ENCODE peak calls at places on chromosomes 1 and 21, in six cellular contexts. R, M, Y, C, T and V are unnamed samples.

GRCh38 chr1:87336623-87337067 is 8.0 kb downstream of the LMO4 start:
- DNase-seq in Y (no peak), C (no peak), M (no peak), R (no peak), T (no peak), V (peak; percentile 70)

GRCh38 chr21:45559216-45560105 is 17.2 kb upstream of the SLC19A1 start:
- DNase-seq in M (no peak), R (no peak), C (no peak), Y (peak; percentile 40), T (no peak), V (peak; percentile 62)

GRCh38 chr1:149928388-149928724 is 753 bp upstream of the SF3B4 start:
- DNase-seq in T (no peak), C (no peak), R (no peak), Y (no peak), M (no peak), V (no peak)

GRCh38 chr1:36900128-36900527 is 134.2 kb downstream of the GRIK3 start:
- DNase-seq in M (no peak), Y (no peak), C (no peak), T (no peak), R (no peak), V (no peak)

GRCh38 chr21:31580866-31581276 is 78.6 kb upstream of the SOD1 start:
- DNase-seq in C (peak; percentile 59), M (peak; percentile 33), R (peak; percentile 64), Y (peak; percentile 76), T (peak; percentile 74), V (peak; percentile 80)

GRCh38 chr1:153375511-153375910 is at the start of gene S100A12:
- DNase-seq in R (no peak), M (peak; percentile 89), Y (peak; percentile 15), C (no peak), T (no peak), V (no peak)

GRCh38 chr1:197067457-197067818 is 378 bp upstream of the F13B start:
- DNase-seq in Y (no peak), C (no peak), M (no peak), R (no peak), T (no peak), V (no peak)

GRCh38 chr1:39711359-39712340 is 20.4 kb upstream of the HPCAL4 start:
- DNase-seq in M (peak; percentile 41), Y (no peak), C (peak; percentile 7), T (no peak), R (no peak), V (no peak)

GRCh38 chr1:116491985-116492811 is 78.6 kb downstream of the CD58 start:
- DNase-seq in Y (no peak), M (peak; percentile 94), R (no peak), T (no peak), C (no peak), V (no peak)

GRCh38 chr1:194043984-194044755 is 857.8 kb upstream of the B3GALT2 start:
- DNase-seq in M (peak; percentile 37), R (no peak), T (no peak), C (no peak), Y (no peak), V (no peak)

GRCh38 chr1:118963456-118964430 is 24.4 kb downstream of the TBX15 start:
- DNase-seq in Y (no peak), T (no peak), R (no peak), C (no peak), M (peak; percentile 20), V (no peak)

GRCh38 chr1:115826642-115827041 is 14.3 kb downstream of the NHLH2 start:
- DNase-seq in Y (no peak), T (no peak), M (no peak), R (no peak), C (no peak), V (peak; percentile 6)

GRCh38 chr1:15343729-15344128 is 66.0 kb upstream of the EFHD2 start:
- DNase-seq in C (no peak), R (peak; percentile 68), Y (peak; percentile 89), M (peak; percentile 26), T (no peak), V (peak; percentile 63)

GRCh38 chr21:25850126-25850831 is 115.5 kb downstream of the GABPA start:
- DNase-seq in Y (no peak), R (no peak), T (no peak), M (no peak), C (no peak), V (no peak)

GRCh38 chr1:203316626-203317093 is 11.3 kb downstream of the BTG2 start:
- DNase-seq in R (peak; percentile 90), T (no peak), M (peak; percentile 70), Y (no peak), C (no peak), V (no peak)

GRCh38 chr1:25664800-25665199 is 48.2 kb downstream of the MAN1C1 start:
- DNase-seq in C (no peak), T (no peak), R (no peak), M (no peak), Y (no peak), V (no peak)

GRCh38 chr1:152313970-152314369 is 11.1 kb downstream of the FLG start:
- DNase-seq in T (no peak), M (no peak), R (no peak), Y (no peak), C (no peak), V (no peak)

GRCh38 chr1:44406761-44407429 is 1.8 kb downstream of the RNF220 start:
- DNase-seq in T (no peak), M (no peak), Y (peak; percentile 63), R (no peak), C (no peak), V (no peak)

GRCh38 chr1:50474859-50475809 is 51.9 kb upstream of the DMRTA2 start:
- DNase-seq in M (no peak), R (no peak), T (no peak), C (no peak), Y (no peak), V (no peak)

GRCh38 chr1:174448964-174449363 is 1.2 kb downstream of the GPR52 start:
- DNase-seq in T (peak; percentile 10), M (peak; percentile 15), R (no peak), Y (no peak), C (no peak), V (no peak)

GRCh38 chr1:64505944-64506658 is 36.2 kb downstream of the CACHD1 start:
- DNase-seq in M (no peak), R (peak; percentile 47), T (no peak), Y (no peak), C (peak; percentile 47), V (no peak)

GRCh38 chr21:46184625-46185555 is 631 bp upstream of the SPATC1L start:
- DNase-seq in Y (peak; percentile 93), C (peak; percentile 84), T (peak; percentile 73), M (peak; percentile 90), R (peak; percentile 85), V (no peak)

GRCh38 chr1:167909691-167910180 is 4.2 kb downstream of the ADCY10 start:
- DNase-seq in C (no peak), Y (no peak), T (no peak), R (no peak), M (no peak), V (no peak)

GRCh38 chr1:230922620-230923019 is 54.3 kb upstream of the C1orf198 start:
- DNase-seq in Y (no peak), T (no peak), R (no peak), M (no peak), C (no peak), V (no peak)

GRCh38 chr21:35428489-35428888 is 379.4 kb upstream of the RUNX1 start:
- DNase-seq in Y (peak; percentile 67), T (no peak), R (no peak), M (peak; percentile 29), C (peak; percentile 34), V (no peak)

GRCh38 chr1:227432181-227432535 is 113.9 kb upstream of the CDC42BPA start:
- DNase-seq in M (no peak), R (no peak), C (no peak), T (no peak), Y (no peak), V (no peak)

GRCh38 chr1:100445565-100445964 is 92.4 kb upstream of the GPR88 start:
- DNase-seq in T (no peak), M (no peak), C (no peak), R (no peak), Y (no peak), V (no peak)

GRCh38 chr1:2970311-2971145 is 50.7 kb upstream of the ACTRT2 start:
- DNase-seq in T (no peak), M (no peak), C (no peak), R (no peak), Y (peak; percentile 31), V (peak; percentile 73)
- TF ChIP-seq CTCF in T (no peak), M (no peak), C (no peak), R (no peak), Y (no peak), V (no peak)

DNA sequence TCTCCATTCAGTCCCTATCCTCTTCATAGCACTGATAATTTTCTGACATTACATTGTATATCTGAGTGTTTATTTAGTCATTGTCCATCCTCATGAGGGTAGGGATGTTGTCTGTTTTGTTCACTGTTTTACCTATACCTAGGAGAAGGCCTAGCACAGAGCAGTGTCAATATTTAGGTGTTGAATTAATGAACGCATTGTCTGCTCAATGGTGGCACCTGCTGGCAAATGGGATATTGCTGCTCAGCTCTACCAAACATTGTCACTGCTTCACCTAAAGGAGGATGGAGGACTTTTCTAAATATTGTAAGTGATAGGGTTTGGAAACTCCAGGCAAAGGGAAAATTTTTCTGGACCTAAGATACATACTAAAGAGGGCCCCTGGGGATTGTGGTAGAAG is 243.9 kb downstream of the RRAGC start:
- DNase-seq in T (no peak), Y (no peak), R (no peak), M (no peak), C (no peak), V (no peak)
- H3K27ac ChIP-seq in T (no peak overlapping the region), Y (no peak overlapping the region), R (no peak overlapping the region), M (no peak overlapping the region), C (no peak overlapping the region), V (no peak overlapping the region)

DNA sequence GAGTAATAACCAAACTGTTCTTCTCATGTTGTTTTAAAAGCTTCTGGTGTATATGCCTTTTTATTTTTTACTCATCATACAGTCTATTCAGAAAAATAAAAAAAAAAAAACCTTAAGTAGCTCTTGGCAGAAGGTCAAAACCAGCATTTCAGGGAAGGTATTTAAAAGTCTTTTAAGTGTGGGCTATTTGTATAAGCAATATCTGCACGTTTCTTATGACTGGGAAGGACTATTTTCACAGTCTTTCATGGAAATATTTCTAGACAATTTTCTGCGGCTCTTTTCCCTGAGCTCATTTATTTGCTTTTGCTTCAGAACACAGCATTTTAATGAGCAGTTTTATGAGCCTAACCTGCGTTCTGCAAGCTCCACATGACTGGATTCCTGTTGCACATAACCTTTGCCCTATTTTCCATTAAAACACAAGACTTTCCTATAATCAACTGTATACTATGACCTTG is 60.9 kb upstream of the C1orf105 start:
- DNase-seq in R (peak; percentile 33), T (no peak), C (no peak), Y (no peak), M (peak; percentile 94), V (no peak)
- H3K4me3 ChIP-seq in R (no peak overlapping the region), T (no peak overlapping the region), C (no peak overlapping the region), Y (peak overlapping the region; percentile 22), M (peak overlapping the region; percentile 4), V (peak overlapping the region; percentile 14)

GRCh38 chr1:42328047-42328625 is 6.9 kb downstream of the FOXJ3 start:
- DNase-seq in Y (no peak), M (no peak), T (no peak), C (no peak), R (no peak), V (no peak)

GRCh38 chr1:42332877-42333276 is 2.2 kb downstream of the FOXJ3 start:
- DNase-seq in R (no peak), Y (no peak), M (no peak), T (no peak), C (no peak), V (peak; percentile 23)

GRCh38 chr1:42328916-42329496 is 6.0 kb downstream of the FOXJ3 start:
- DNase-seq in C (no peak), R (no peak), M (no peak), T (no peak), Y (no peak), V (peak; percentile 15)

GRCh38 chr1:42333662-42334239 is 1.3 kb downstream of the FOXJ3 start:
- DNase-seq in C (no peak), R (no peak), M (no peak), T (no peak), Y (no peak), V (peak; percentile 60)

GRCh38 chr1:42330215-42330614 is 4.8 kb downstream of the FOXJ3 start:
- DNase-seq in Y (no peak), T (no peak), C (no peak), R (no peak), M (no peak), V (no peak)
- TF ChIP-seq CTCF in Y (no peak), T (no peak), C (no peak), R (no peak), M (no peak), V (no peak)